ENCODE peak calls at places on chromosomes 12 and 14, in eight cellular contexts. R is K562, Q is breast epithelium, U is sigmoid colon, M is HCT116, C is prostate gland, X is GM12878, O is suprapubic skin. E is an unnamed sample. For H3K4me1, the result is how much of the 10 kb centered on the place peaks cover.

GRCh38 chr12:47808574-47809380 is 10.9 kb downstream of the HDAC7 start:
- DNase-seq in R (peak), Q (no peak), X (no peak), M (no peak), O (peak), U (no peak), C (no peak), E (no peak)

GRCh38 chr12:112261559-112261958 is 120.7 kb downstream of the HECTD4 start:
- DNase-seq in Q (no peak), C (no peak), U (no peak), R (peak), X (no peak), M (peak), O (no peak), E (no peak)

GRCh38 chr12:3777206-3777809 is 24.4 kb upstream of the CRACR2A start:
- DNase-seq in M (peak), Q (no peak), X (no peak), U (no peak), C (peak), R (peak), O (no peak), E (no peak)

GRCh38 chr12:52020539-52021336 is 14.0 kb downstream of the TAMALIN start:
- DNase-seq in C (no peak), O (peak), X (no peak), R (peak), U (peak), Q (no peak), M (no peak), E (peak)

GRCh38 chr14:51488569-51489220 is 163.0 kb upstream of the FRMD6 start:
- DNase-seq in X (no peak), U (no peak), Q (no peak), C (peak), R (no peak), M (no peak), O (no peak), E (no peak)

GRCh38 chr12:41956353-41956752 is 188.3 kb downstream of the GXYLT1 start:
- DNase-seq in Q (no peak), M (no peak), X (no peak), U (no peak), O (no peak), C (no peak), R (no peak), E (no peak)

GRCh38 chr14:58663494-58664111 is 25.8 kb downstream of the DACT1 start:
- DNase-seq in O (no peak), R (no peak), C (no peak), Q (no peak), M (no peak), U (no peak), X (no peak), E (no peak)

GRCh38 chr14:26917086-26917485 is 319.3 kb upstream of the NOVA1 start:
- DNase-seq in U (no peak), M (no peak), X (no peak), O (no peak), Q (no peak), R (peak), C (no peak), E (no peak)

GRCh38 chr14:60656755-60657608 is 7.7 kb upstream of the SIX1 start:
- DNase-seq in R (peak), M (no peak), O (peak), X (peak), Q (no peak), C (peak), U (no peak), E (peak)

DNA sequence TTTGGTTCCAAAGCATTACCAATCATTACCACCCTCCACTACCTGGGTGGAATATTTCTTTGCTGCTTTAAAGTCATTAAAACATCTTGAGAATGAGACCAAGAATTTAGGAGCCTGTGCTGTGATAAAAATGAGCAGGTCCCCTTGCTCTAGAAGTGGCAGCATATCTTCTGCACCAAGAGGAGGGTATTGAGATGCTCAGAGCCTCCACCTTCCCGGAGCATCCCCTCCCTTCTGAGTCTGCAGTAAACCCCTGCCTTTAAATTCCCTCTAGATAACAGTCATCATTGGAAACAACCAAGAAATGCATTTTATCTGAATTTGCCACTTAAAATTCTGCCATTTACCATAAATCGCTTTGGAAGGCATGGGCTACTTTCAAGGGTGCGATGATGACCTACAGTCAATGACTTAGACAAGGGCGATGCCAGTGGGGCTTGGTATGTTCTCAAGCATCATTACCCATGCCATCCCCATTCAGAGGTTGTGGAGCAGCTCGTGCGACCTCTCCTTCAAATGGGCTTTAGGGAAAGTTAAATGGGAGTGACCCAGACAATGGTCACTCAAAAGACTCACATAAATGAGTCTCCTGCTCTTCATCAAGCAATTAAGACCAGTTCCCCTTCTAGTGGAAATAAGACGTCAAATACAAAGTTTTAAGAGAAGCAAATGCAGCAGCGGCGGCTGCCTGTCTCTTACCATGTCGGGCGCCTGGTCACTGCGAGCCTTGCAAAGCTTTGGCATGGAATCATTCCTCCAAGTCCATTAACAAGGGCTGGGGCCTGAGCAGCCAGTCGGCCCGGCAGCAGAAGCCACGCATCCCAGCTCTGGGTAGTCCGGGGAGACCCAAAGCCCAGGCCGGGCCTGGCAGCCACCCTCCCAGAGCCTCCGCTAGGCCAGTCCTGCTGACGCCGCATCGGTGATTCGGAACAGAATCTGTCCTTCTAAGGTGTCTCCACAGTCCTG is 334.5 kb downstream of the TMEM121 start:
- DNase-seq in C (no peak), Q (no peak), U (peak), O (peak), M (no peak), X (no peak), R (no peak), E (peak)
- TF ChIP-seq POLR2A in C (no peak), Q (no peak), U (no peak), O (no peak), M (no peak), X (peak), R (no peak), E (no peak)

GRCh38 chr14:76951149-76951548 is 77.4 kb downstream of the IRF2BPL start:
- DNase-seq in U (no peak), R (no peak), O (no peak), C (no peak), X (no peak), Q (no peak), M (no peak), E (no peak)
- H3K4me1 ChIP-seq in U (under half), R (under half), O (half or more), C (under half), X (under half), Q (under half), M (half or more), E (half or more)

GRCh38 chr14:103404920-103405319 is 19.7 kb downstream of the MARK3 start:
- DNase-seq in O (no peak), Q (no peak), R (no peak), C (peak), U (no peak), M (no peak), X (no peak), E (peak)
- TF ChIP-seq POLR2AphosphoS5 in O (no peak), Q (no peak), R (no peak), C (peak), U (no peak), M (no peak), X (no peak), E (peak)

GRCh38 chr14:24369463-24369862 is 1.5 kb downstream of the NFATC4 start:
- DNase-seq in R (no peak), M (no peak), O (no peak), Q (no peak), U (no peak), C (no peak), X (no peak), E (no peak)

GRCh38 chr14:24366664-24367505 is 1.1 kb upstream of the NFATC4 start:
- DNase-seq in M (peak), Q (peak), X (peak), U (peak), C (peak), O (peak), R (peak), E (peak)

GRCh38 chr14:24367506-24368214 is at the start of gene NFATC4:
- DNase-seq in M (peak), X (no peak), U (peak), O (peak), Q (peak), C (peak), R (peak), E (peak)

GRCh38 chr14:24368562-24369252 is 723 bp downstream of the NFATC4 start:
- DNase-seq in C (no peak), X (no peak), M (no peak), O (peak), Q (peak), R (peak), U (peak), E (no peak)

GRCh38 chr14:24368215-24368561 is 204 bp downstream of the NFATC4 start:
- DNase-seq in R (no peak), X (no peak), M (no peak), O (no peak), Q (no peak), U (no peak), C (no peak), E (no peak)
- TF ChIP-seq POLR2A in R (no peak), X (no peak), M (no peak), O (no peak), Q (no peak), U (no peak), C (no peak), E (no peak)

GRCh38 chr12:31311634-31312258 is 14.2 kb downstream of the SINHCAF start:
- DNase-seq in Q (no peak), C (no peak), X (no peak), R (no peak), M (no peak), O (no peak), U (no peak), E (no peak)

GRCh38 chr12:31317471-31318397 is 8.2 kb downstream of the SINHCAF start:
- DNase-seq in O (no peak), U (no peak), Q (no peak), X (no peak), C (no peak), R (no peak), M (no peak), E (no peak)

GRCh38 chr12:31316964-31317363 is 9.0 kb downstream of the SINHCAF start:
- DNase-seq in M (no peak), O (no peak), Q (no peak), R (no peak), X (no peak), U (no peak), C (no peak), E (no peak)

GRCh38 chr12:31315779-31316465 is 10.0 kb downstream of the SINHCAF start:
- DNase-seq in O (no peak), M (no peak), Q (no peak), R (no peak), X (no peak), U (no peak), C (no peak), E (no peak)

GRCh38 chr12:31315089-31315725 is 10.7 kb downstream of the SINHCAF start:
- DNase-seq in X (no peak), Q (no peak), C (no peak), R (no peak), O (no peak), M (no peak), U (no peak), E (no peak)
- H3K4me1 ChIP-seq in X (under half), Q (under half), C (under half), R (under half), O (under half), M (under half), U (under half), E (under half)

GRCh38 chr12:50187084-50187900 is 20.1 kb upstream of the CERS5 start:
- DNase-seq in Q (no peak), O (no peak), M (no peak), C (no peak), R (no peak), U (no peak), X (peak), E (no peak)
- TF ChIP-seq POLR2AphosphoS5 in Q (no peak), O (no peak), M (no peak), C (no peak), R (no peak), U (no peak), X (peak), E (no peak)

GRCh38 chr14:101836131-101836530 is 74.6 kb downstream of the PPP2R5C start:
- DNase-seq in Q (no peak), M (no peak), U (peak), O (no peak), X (no peak), C (no peak), R (no peak), E (no peak)

GRCh38 chr14:101838476-101838875 is 77.0 kb downstream of the PPP2R5C start:
- DNase-seq in X (no peak), U (peak), O (no peak), M (no peak), C (no peak), R (no peak), Q (no peak), E (no peak)

GRCh38 chr14:101839661-101840060 is 78.2 kb downstream of the PPP2R5C start:
- DNase-seq in C (no peak), U (no peak), Q (no peak), M (no peak), R (no peak), X (no peak), O (no peak), E (no peak)

GRCh38 chr14:101840649-101841365 is 79.3 kb downstream of the PPP2R5C start:
- DNase-seq in O (no peak), M (no peak), U (no peak), X (no peak), R (no peak), C (no peak), Q (no peak), E (no peak)

DNA sequence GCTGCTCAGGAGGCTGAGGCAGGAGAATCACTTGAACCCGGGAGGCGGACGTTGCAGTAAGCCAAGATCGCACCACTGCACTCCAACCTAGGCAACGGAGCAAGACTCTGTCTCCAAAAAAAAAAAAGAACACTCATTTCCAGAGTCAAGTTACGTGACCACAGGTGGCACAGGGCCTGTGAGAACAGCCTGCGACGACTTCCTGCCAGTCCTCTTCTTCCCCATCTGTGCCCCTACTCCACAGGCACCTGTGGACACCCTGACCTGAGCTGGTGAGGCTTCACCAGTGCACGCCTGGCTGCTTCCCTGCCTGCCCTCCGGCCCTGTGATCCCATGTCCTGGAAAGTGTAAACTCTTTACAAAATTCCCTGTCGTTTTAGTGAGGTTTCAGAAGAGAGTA is 77.7 kb downstream of the PPP2R5C start:
- DNase-seq in R (no peak), C (no peak), X (peak), M (no peak), O (no peak), Q (no peak), U (no peak), E (no peak)
- TF ChIP-seq POLR2A in R (no peak), C (no peak), X (peak), M (no peak), O (no peak), Q (no peak), U (no peak), E (no peak)

GRCh38 chr12:65654230-65654629 is 170.1 kb upstream of the HMGA2 start:
- DNase-seq in U (no peak), C (no peak), O (no peak), X (no peak), R (no peak), Q (no peak), M (no peak), E (no peak)

GRCh38 chr12:65656156-65656885 is 168.0 kb upstream of the HMGA2 start:
- DNase-seq in O (no peak), U (no peak), C (no peak), R (no peak), Q (no peak), M (no peak), X (no peak), E (no peak)

GRCh38 chr12:65653321-65653720 is 171.0 kb upstream of the HMGA2 start:
- DNase-seq in X (no peak), C (no peak), R (no peak), M (no peak), O (no peak), Q (no peak), U (no peak), E (no peak)

GRCh38 chr12:65656904-65657351 is 167.4 kb upstream of the HMGA2 start:
- DNase-seq in O (no peak), X (no peak), R (peak), M (peak), Q (no peak), U (no peak), C (no peak), E (no peak)

GRCh38 chr12:65655074-65655493 is 169.2 kb upstream of the HMGA2 start:
- DNase-seq in R (peak), U (no peak), Q (no peak), C (no peak), X (no peak), O (no peak), M (no peak), E (no peak)
- H3K4me1 ChIP-seq in R (under half), U (under half), Q (under half), C (under half), X (under half), O (under half), M (half or more), E (under half)